ENCODE peak calls at places on chromosomes 13 and 19, in eight cellular contexts. M, A, Y, Z, B, H, U and N are unnamed samples.

GRCh38 chr13:62388515-62388914 is 972.9 kb upstream of the PCDH20 start:
- DNase-seq in M (no peak), A (no peak), Y (no peak), Z (no peak), B (no peak), H (no peak), U (no peak), N (no peak)

GRCh38 chr19:926595-927043 is 784 bp downstream of the ARID3A start:
- DNase-seq in M (no peak), A (peak), Y (no peak), Z (no peak), B (peak), H (no peak), U (no peak), N (no peak)

GRCh38 chr13:110561335-110562033 is at the start of gene RAB20:
- DNase-seq in M (peak), A (peak), Y (peak), Z (peak), B (peak), H (peak), U (peak), N (peak)

GRCh38 chr13:45876781-45877180 is 25.2 kb upstream of the SIAH3 start:
- DNase-seq in M (no peak), A (no peak), Y (no peak), Z (no peak), B (no peak), H (no peak), U (no peak), N (no peak)

GRCh38 chr13:24199016-24199415 is 38.5 kb downstream of the SPATA13 start:
- DNase-seq in M (no peak), A (no peak), Y (no peak), Z (no peak), B (no peak), H (no peak), U (no peak), N (no peak)

GRCh38 chr19:16423891-16424290 is 47.9 kb downstream of the EPS15L1 start:
- DNase-seq in M (no peak), A (no peak), Y (no peak), Z (no peak), B (no peak), H (no peak), U (no peak), N (no peak)

GRCh38 chr13:99044764-99045163 is 66.9 kb upstream of the DOCK9 start:
- DNase-seq in M (no peak), A (no peak), Y (no peak), Z (no peak), B (no peak), H (no peak), U (no peak), N (no peak)

GRCh38 chr19:50415661-50416033 is 3.1 kb upstream of the SPIB start:
- DNase-seq in M (no peak), A (no peak), Y (no peak), Z (no peak), B (no peak), H (no peak), U (no peak), N (no peak)

GRCh38 chr19:39941615-39942507 is 7.4 kb upstream of the FCGBP start:
- DNase-seq in M (no peak), A (peak), Y (peak), Z (no peak), B (peak), H (peak), U (peak), N (peak)

GRCh38 chr19:10748924-10749434 is 31.1 kb downstream of the DNM2 start:
- DNase-seq in M (no peak), A (no peak), Y (no peak), Z (no peak), B (peak), H (no peak), U (no peak), N (no peak)

GRCh38 chr13:48500652-48501197 is 32.2 kb downstream of the RCBTB2 start:
- DNase-seq in M (no peak), A (no peak), Y (no peak), Z (no peak), B (peak), H (no peak), U (no peak), N (no peak)

GRCh38 chr19:18385675-18386542 is at the start of gene GDF15:
- DNase-seq in M (peak), A (peak), Y (peak), Z (peak), B (peak), H (no peak), U (no peak), N (peak)

GRCh38 chr19:30799854-30800755 is 427.9 kb downstream of the ZNF536 start:
- DNase-seq in M (no peak), A (peak), Y (no peak), Z (peak), B (peak), H (no peak), U (no peak), N (peak)